ENCODE peak calls at places on chromosomes 2 and 18, in eight cellular contexts. P is cardiac muscle cell, A is fibroblast of lung, U is stomach, M is right lobe of liver, X is ovary, B is prostate gland, W is endodermal cell. Q is an unnamed sample.

GRCh38 chr2:88144914-88145497 is 17.1 kb upstream of the FABP1 start:
- DNase-seq in P (no peak), A (no peak), U (no peak), M (peak; percentile 87), X (no peak), B (no peak), W (no peak), Q (no peak)

GRCh38 chr2:196356332-196356731 is 185.0 kb upstream of the STK17B start:
- DNase-seq in P (no peak), A (no peak), U (no peak), M (no peak), X (no peak), B (no peak), W (no peak), Q (no peak)

GRCh38 chr18:63290456-63291200 is 28.9 kb downstream of the BCL2 start:
- DNase-seq in P (peak; percentile 18), A (no peak), U (no peak), M (no peak), X (peak; percentile 33), B (no peak), W (peak; percentile 63), Q (no peak)

GRCh38 chr18:26504831-26505230 is 43.5 kb downstream of the KCTD1 start:
- DNase-seq in P (no peak), A (no peak), U (no peak), M (no peak), X (no peak), B (no peak), W (no peak), Q (no peak)

GRCh38 chr18:9779630-9780029 is 71.5 kb downstream of the RAB31 start:
- DNase-seq in P (no peak), A (no peak), U (peak; percentile 27), M (peak; percentile 72), X (no peak), B (no peak), W (peak; percentile 11), Q (no peak)

GRCh38 chr2:149125031-149125725 is 86.7 kb downstream of the LYPD6B start:
- DNase-seq in P (no peak), A (no peak), U (peak; percentile 80), M (no peak), X (no peak), B (peak; percentile 21), W (peak; percentile 83), Q (no peak)

GRCh38 chr2:100198461-100199230 is 56.3 kb upstream of the AFF3 start:
- DNase-seq in P (no peak), A (no peak), U (no peak), M (no peak), X (no peak), B (no peak), W (peak; percentile 59), Q (no peak)

GRCh38 chr2:33133436-33133835 is 186.7 kb downstream of the LTBP1 start:
- DNase-seq in P (no peak), A (peak; percentile 57), U (no peak), M (peak; percentile 78), X (peak; percentile 61), B (no peak), W (no peak), Q (no peak)

GRCh38 chr2:242053921-242054320 is 184.4 kb downstream of the RTP5 start:
- DNase-seq in P (no peak), A (no peak), U (no peak), M (no peak), X (no peak), B (no peak), W (no peak), Q (no peak)

GRCh38 chr2:98903064-98903355 is 33.0 kb downstream of the CRACDL start:
- DNase-seq in P (no peak), A (no peak), U (no peak), M (no peak), X (no peak), B (no peak), W (peak; percentile 41), Q (no peak)

GRCh38 chr2:110991951-110992350 is 128.8 kb upstream of the BCL2L11 start:
- DNase-seq in P (no peak), A (no peak), U (no peak), M (no peak), X (no peak), B (no peak), W (no peak), Q (no peak)

DNA sequence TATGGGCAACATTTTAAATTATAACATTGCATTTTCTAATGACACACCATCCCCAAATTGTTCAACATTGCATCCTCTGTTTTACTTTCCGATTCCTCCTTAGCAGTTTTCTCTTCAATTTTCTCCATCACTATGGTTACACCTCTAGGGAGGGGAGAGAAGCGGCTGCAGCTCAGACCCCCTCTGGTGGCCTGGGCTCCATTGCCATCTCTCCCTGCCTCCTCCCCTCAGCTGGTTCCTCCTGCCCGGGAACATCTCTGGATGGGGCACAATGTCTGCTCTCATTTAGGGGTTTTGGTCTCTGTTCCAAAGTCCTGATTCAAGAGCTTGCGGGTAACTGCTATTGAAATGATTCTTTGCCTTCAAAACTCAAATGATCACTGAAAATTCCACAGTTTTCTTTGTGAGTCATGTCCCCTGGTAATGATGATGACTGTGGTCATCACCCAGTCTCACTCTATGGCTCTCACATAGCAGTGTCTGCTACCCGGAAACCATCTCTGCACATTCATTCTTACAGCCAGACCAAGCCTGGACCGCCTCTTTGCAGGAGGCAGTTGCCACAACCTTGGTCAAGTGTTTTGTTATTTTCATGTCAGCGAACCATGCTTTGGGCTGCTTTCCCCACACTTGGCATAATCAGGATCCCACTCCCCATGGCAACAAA is 263.9 kb downstream of the ALPK2 start:
- DNase-seq in P (no peak), A (peak; percentile 89), U (no peak), M (no peak), X (no peak), B (no peak), W (peak; percentile 49), Q (no peak)
- TF ChIP-seq CTCF in P (no peak), A (no peak), U (no peak), M (no peak), X (no peak), B (no peak), W (peak; percentile 49), Q (no peak)

DNA sequence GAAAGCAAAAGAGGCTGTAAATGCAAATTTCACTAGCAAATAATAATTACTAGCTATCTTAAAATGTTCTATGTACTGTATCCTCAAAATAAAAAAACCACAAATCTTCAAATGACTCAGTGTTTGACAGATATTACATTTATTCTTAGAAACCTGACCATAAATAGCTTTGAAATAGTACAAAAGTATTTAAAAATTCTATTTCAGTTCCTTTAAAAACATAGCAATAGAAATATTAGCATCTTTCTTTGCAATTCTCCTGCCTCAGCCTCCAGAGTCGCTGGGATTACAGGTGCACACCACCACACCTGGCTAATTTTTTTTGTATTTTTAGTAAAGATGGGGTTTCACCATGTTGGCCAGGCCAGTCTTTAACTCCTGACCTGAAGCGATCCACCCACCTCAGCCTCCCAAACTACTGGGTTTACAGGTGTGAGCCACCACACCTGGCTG is 50.6 kb downstream of the MSH6 start:
- DNase-seq in P (no peak), A (no peak), U (no peak), M (no peak), X (no peak), B (no peak), W (no peak), Q (no peak)
- H3K36me3 ChIP-seq in P (peaks cover 75% of the 10 kb centered on the region), A (peaks cover 3% of the 10 kb centered on the region), U (peaks cover 52% of the 10 kb centered on the region), M (peaks cover 77% of the 10 kb centered on the region), X (no peaks in the 10 kb centered on the region), B (no peaks in the 10 kb centered on the region), W (peaks cover 89% of the 10 kb centered on the region), Q (peaks cover 6% of the 10 kb centered on the region)

GRCh38 chr2:106581755-106582430 is 94.7 kb downstream of the CD8B2 start:
- DNase-seq in P (peak; percentile 65), A (peak; percentile 56), U (peak; percentile 56), M (no peak), X (peak; percentile 33), B (peak; percentile 39), W (peak; percentile 81), Q (no peak)
- H3K4me3 ChIP-seq in P (peak overlapping the region; percentile 24), A (peak overlapping the region; percentile 41), U (peak overlapping the region; percentile 43), M (peak overlapping the region; percentile 4), X (peak overlapping the region; percentile 27), B (no peak overlapping the region), W (peak overlapping the region; percentile 72), Q (peak overlapping the region; percentile 17)

GRCh38 chr2:47015206-47015605 is 99.6 kb upstream of the MCFD2 start:
- DNase-seq in P (no peak), A (no peak), U (no peak), M (no peak), X (no peak), B (no peak), W (no peak), Q (no peak)
- TF ChIP-seq CTCF in P (no peak), A (no peak), U (no peak), M (peak; percentile 24), X (no peak), B (no peak), W (no peak), Q (peak; percentile 6)